ENCODE peak calls at places on chromosomes 1 and 21, in eight cellular contexts. One of them, this sample, is unnamed.

GRCh38 chr21:45073301-45074047 is 906 bp upstream of the ADARB1 start:
- DNase-seq in GM23248: no peak
- DNase-seq in hepatocyte: peak; percentile 64
- DNase-seq in OCI-LY7: peak; percentile 13
- DNase-seq in keratinocyte: no peak
- DNase-seq in fibroblast of lung: peak; percentile 30
- DNase-seq in astrocyte: no peak
- DNase-seq in neural progenitor cell: peak; percentile 66
- DNase-seq in this sample: no peak

GRCh38 chr1:94142022-94142421 is 21.1 kb upstream of the ABCA4 start:
- DNase-seq in hepatocyte: no peak
- DNase-seq in GM23248: peak; percentile 74
- DNase-seq in neural progenitor cell: no peak
- DNase-seq in astrocyte: peak; percentile 71
- DNase-seq in fibroblast of lung: no peak
- DNase-seq in keratinocyte: no peak
- DNase-seq in OCI-LY7: no peak
- DNase-seq in this sample: no peak

GRCh38 chr1:95382385-95382784 is 148.4 kb downstream of the RWDD3 start:
- DNase-seq in fibroblast of lung: no peak
- DNase-seq in GM23248: no peak
- DNase-seq in astrocyte: no peak
- DNase-seq in OCI-LY7: no peak
- DNase-seq in keratinocyte: no peak
- DNase-seq in hepatocyte: no peak
- DNase-seq in neural progenitor cell: no peak
- DNase-seq in this sample: no peak

GRCh38 chr1:99589186-99589636 is 56.7 kb upstream of the PALMD start:
- DNase-seq in OCI-LY7: no peak
- DNase-seq in fibroblast of lung: no peak
- DNase-seq in hepatocyte: peak; percentile 31
- DNase-seq in astrocyte: no peak
- DNase-seq in GM23248: no peak
- DNase-seq in keratinocyte: no peak
- DNase-seq in neural progenitor cell: no peak
- DNase-seq in this sample: no peak

GRCh38 chr1:239363920-239364319 is 22.4 kb upstream of the CHRM3 start:
- DNase-seq in astrocyte: no peak
- DNase-seq in OCI-LY7: no peak
- DNase-seq in hepatocyte: no peak
- DNase-seq in GM23248: no peak
- DNase-seq in neural progenitor cell: no peak
- DNase-seq in keratinocyte: no peak
- DNase-seq in fibroblast of lung: no peak
- DNase-seq in this sample: no peak

GRCh38 chr1:162317659-162318058 is 59.0 kb downstream of the SPATA46 start:
- DNase-seq in keratinocyte: no peak
- DNase-seq in GM23248: no peak
- DNase-seq in neural progenitor cell: no peak
- DNase-seq in astrocyte: no peak
- DNase-seq in hepatocyte: no peak
- DNase-seq in OCI-LY7: no peak
- DNase-seq in fibroblast of lung: no peak
- DNase-seq in this sample: no peak

GRCh38 chr21:41763398-41763931 is 3.4 kb downstream of the RIPK4 start:
- DNase-seq in OCI-LY7: no peak
- DNase-seq in keratinocyte: no peak
- DNase-seq in GM23248: no peak
- DNase-seq in astrocyte: no peak
- DNase-seq in neural progenitor cell: peak; percentile 55
- DNase-seq in fibroblast of lung: no peak
- DNase-seq in hepatocyte: peak; percentile 51
- DNase-seq in this sample: peak; percentile 87

GRCh38 chr1:99266731-99267130 is 2.4 kb downstream of the PLPPR4 start:
- DNase-seq in hepatocyte: no peak
- DNase-seq in fibroblast of lung: peak; percentile 89
- DNase-seq in OCI-LY7: no peak
- DNase-seq in keratinocyte: no peak
- DNase-seq in GM23248: peak; percentile 85
- DNase-seq in neural progenitor cell: no peak
- DNase-seq in astrocyte: peak; percentile 92
- DNase-seq in this sample: no peak

GRCh38 chr1:174413632-174414031 is 34.1 kb upstream of the GPR52 start:
- DNase-seq in hepatocyte: no peak
- DNase-seq in astrocyte: no peak
- DNase-seq in OCI-LY7: no peak
- DNase-seq in fibroblast of lung: peak; percentile 57
- DNase-seq in GM23248: peak; percentile 47
- DNase-seq in keratinocyte: no peak
- DNase-seq in neural progenitor cell: peak; percentile 58
- DNase-seq in this sample: no peak

GRCh38 chr1:23436520-23437354 is 12.2 kb upstream of the TCEA3 start:
- DNase-seq in astrocyte: no peak
- DNase-seq in fibroblast of lung: no peak
- DNase-seq in neural progenitor cell: peak; percentile 68
- DNase-seq in keratinocyte: no peak
- DNase-seq in OCI-LY7: no peak
- DNase-seq in hepatocyte: no peak
- DNase-seq in GM23248: no peak
- DNase-seq in this sample: no peak

GRCh38 chr1:225651872-225652725 is 824 bp downstream of the ENAH start:
- DNase-seq in keratinocyte: no peak
- DNase-seq in GM23248: peak; percentile 55
- DNase-seq in fibroblast of lung: peak; percentile 53
- DNase-seq in astrocyte: peak; percentile 30
- DNase-seq in neural progenitor cell: peak; percentile 66
- DNase-seq in hepatocyte: peak; percentile 68
- DNase-seq in OCI-LY7: peak; percentile 13
- DNase-seq in this sample: no peak

GRCh38 chr1:53339736-53340385 is 12.0 kb upstream of the LRP8 start:
- DNase-seq in astrocyte: no peak
- DNase-seq in OCI-LY7: no peak
- DNase-seq in GM23248: no peak
- DNase-seq in keratinocyte: no peak
- DNase-seq in fibroblast of lung: no peak
- DNase-seq in neural progenitor cell: no peak
- DNase-seq in hepatocyte: no peak
- DNase-seq in this sample: no peak

GRCh38 chr1:204045430-204045829 is 27.5 kb upstream of the SOX13 start:
- DNase-seq in neural progenitor cell: no peak
- DNase-seq in fibroblast of lung: no peak
- DNase-seq in keratinocyte: no peak
- DNase-seq in GM23248: no peak
- DNase-seq in hepatocyte: no peak
- DNase-seq in astrocyte: no peak
- DNase-seq in OCI-LY7: no peak
- DNase-seq in this sample: no peak

GRCh38 chr21:26070822-26071425 is 99.6 kb downstream of the APP start:
- DNase-seq in neural progenitor cell: peak; percentile 13
- DNase-seq in fibroblast of lung: peak; percentile 66
- DNase-seq in OCI-LY7: peak; percentile 38
- DNase-seq in hepatocyte: peak; percentile 30
- DNase-seq in GM23248: peak; percentile 66
- DNase-seq in astrocyte: peak; percentile 47
- DNase-seq in keratinocyte: no peak
- DNase-seq in this sample: no peak

GRCh38 chr1:79885101-79885500 is 878.6 kb upstream of the ADGRL4 start:
- DNase-seq in neural progenitor cell: no peak
- DNase-seq in hepatocyte: no peak
- DNase-seq in GM23248: no peak
- DNase-seq in OCI-LY7: no peak
- DNase-seq in fibroblast of lung: no peak
- DNase-seq in astrocyte: no peak
- DNase-seq in keratinocyte: no peak
- DNase-seq in this sample: peak; percentile 23

GRCh38 chr1:64231153-64231552 is 27.7 kb downstream of the UBE2U start:
- DNase-seq in neural progenitor cell: no peak
- DNase-seq in GM23248: no peak
- DNase-seq in fibroblast of lung: no peak
- DNase-seq in hepatocyte: no peak
- DNase-seq in OCI-LY7: no peak
- DNase-seq in astrocyte: peak; percentile 23
- DNase-seq in keratinocyte: no peak
- DNase-seq in this sample: peak; percentile 60
- H3K79me2 ChIP-seq in neural progenitor cell: no peaks in the 10 kb centered on the region
- H3K79me2 ChIP-seq in GM23248: no peaks in the 10 kb centered on the region
- H3K79me2 ChIP-seq in fibroblast of lung: no peaks in the 10 kb centered on the region
- H3K79me2 ChIP-seq in hepatocyte: no peaks in the 10 kb centered on the region
- H3K79me2 ChIP-seq in OCI-LY7: no peaks in the 10 kb centered on the region
- H3K79me2 ChIP-seq in astrocyte: no peaks in the 10 kb centered on the region
- H3K79me2 ChIP-seq in keratinocyte: no peaks in the 10 kb centered on the region
- H3K79me2 ChIP-seq in this sample: no peaks in the 10 kb centered on the region

GRCh38 chr1:223257856-223258255 is 106.1 kb downstream of the SUSD4 start:
- DNase-seq in hepatocyte: no peak
- DNase-seq in fibroblast of lung: no peak
- DNase-seq in OCI-LY7: no peak
- DNase-seq in GM23248: no peak
- DNase-seq in keratinocyte: no peak
- DNase-seq in astrocyte: no peak
- DNase-seq in neural progenitor cell: no peak
- DNase-seq in this sample: no peak

GRCh38 chr1:223260712-223261111 is 103.3 kb downstream of the SUSD4 start:
- DNase-seq in neural progenitor cell: no peak
- DNase-seq in OCI-LY7: no peak
- DNase-seq in hepatocyte: no peak
- DNase-seq in fibroblast of lung: no peak
- DNase-seq in GM23248: no peak
- DNase-seq in astrocyte: no peak
- DNase-seq in keratinocyte: no peak
- DNase-seq in this sample: no peak

GRCh38 chr1:223259462-223259861 is 104.5 kb downstream of the SUSD4 start:
- DNase-seq in GM23248: no peak
- DNase-seq in neural progenitor cell: no peak
- DNase-seq in hepatocyte: no peak
- DNase-seq in astrocyte: no peak
- DNase-seq in fibroblast of lung: no peak
- DNase-seq in keratinocyte: no peak
- DNase-seq in OCI-LY7: no peak
- DNase-seq in this sample: no peak

GRCh38 chr1:223256034-223256433 is 107.9 kb downstream of the SUSD4 start:
- DNase-seq in hepatocyte: no peak
- DNase-seq in fibroblast of lung: no peak
- DNase-seq in GM23248: no peak
- DNase-seq in neural progenitor cell: no peak
- DNase-seq in keratinocyte: peak; percentile 23
- DNase-seq in astrocyte: no peak
- DNase-seq in OCI-LY7: no peak
- DNase-seq in this sample: peak; percentile 80

GRCh38 chr1:223258751-223259177 is 105.2 kb downstream of the SUSD4 start:
- DNase-seq in GM23248: peak; percentile 82
- DNase-seq in neural progenitor cell: no peak
- DNase-seq in keratinocyte: no peak
- DNase-seq in astrocyte: peak; percentile 71
- DNase-seq in hepatocyte: peak; percentile 87
- DNase-seq in OCI-LY7: no peak
- DNase-seq in fibroblast of lung: peak; percentile 44
- DNase-seq in this sample: peak; percentile 77
- H3K4me1 ChIP-seq in GM23248: no peaks in the 10 kb centered on the region
- H3K4me1 ChIP-seq in neural progenitor cell: peaks cover 32% of the 10 kb centered on the region
- H3K4me1 ChIP-seq in keratinocyte: peaks cover 21% of the 10 kb centered on the region
- H3K4me1 ChIP-seq in astrocyte: no peaks in the 10 kb centered on the region
- H3K4me1 ChIP-seq in hepatocyte: peaks cover 14% of the 10 kb centered on the region
- H3K4me1 ChIP-seq in OCI-LY7: no peaks in the 10 kb centered on the region
- H3K4me1 ChIP-seq in fibroblast of lung: no peaks in the 10 kb centered on the region
- H3K4me1 ChIP-seq in this sample: peaks cover 16% of the 10 kb centered on the region

DNA sequence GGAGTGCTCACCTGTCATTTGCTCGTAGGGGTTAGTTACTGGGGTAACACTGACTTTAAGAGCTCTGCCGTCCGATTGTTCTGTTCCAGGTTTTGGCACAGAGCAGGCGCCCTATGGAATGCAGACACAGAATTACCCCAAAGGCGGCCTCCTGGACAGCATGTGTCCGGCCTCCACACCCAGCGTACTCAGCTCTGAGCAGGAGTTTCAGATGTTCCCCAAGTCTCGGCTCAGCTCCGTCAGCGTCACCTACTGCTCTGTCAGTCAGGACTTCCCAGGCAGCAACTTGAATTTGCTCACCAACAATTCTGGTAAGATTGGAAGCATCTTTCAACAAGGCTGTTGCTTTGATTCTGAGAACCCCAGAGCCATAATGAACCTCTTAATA is 12.6 kb downstream of the ETS2 start:
- DNase-seq in fibroblast of lung: no peak
- DNase-seq in GM23248: no peak
- DNase-seq in hepatocyte: no peak
- DNase-seq in astrocyte: no peak
- DNase-seq in keratinocyte: no peak
- DNase-seq in neural progenitor cell: no peak
- DNase-seq in OCI-LY7: no peak
- DNase-seq in this sample: no peak
- H3K36me3 ChIP-seq in fibroblast of lung: peaks cover 51% of the 10 kb centered on the region
- H3K36me3 ChIP-seq in GM23248: peaks cover 63% of the 10 kb centered on the region
- H3K36me3 ChIP-seq in hepatocyte: peaks cover 13% of the 10 kb centered on the region
- H3K36me3 ChIP-seq in astrocyte: peaks cover 79% of the 10 kb centered on the region
- H3K36me3 ChIP-seq in keratinocyte: peaks cover 90% of the 10 kb centered on the region
- H3K36me3 ChIP-seq in neural progenitor cell: peaks cover 19% of the 10 kb centered on the region
- H3K36me3 ChIP-seq in OCI-LY7: peaks cover 94% of the 10 kb centered on the region
- H3K36me3 ChIP-seq in this sample: peaks cover 75% of the 10 kb centered on the region

GRCh38 chr1:195886000-195886399 is 722.2 kb downstream of the KCNT2 start:
- DNase-seq in fibroblast of lung: no peak
- DNase-seq in hepatocyte: no peak
- DNase-seq in keratinocyte: no peak
- DNase-seq in OCI-LY7: no peak
- DNase-seq in neural progenitor cell: peak; percentile 6
- DNase-seq in GM23248: no peak
- DNase-seq in astrocyte: no peak
- DNase-seq in this sample: no peak
- H3K79me2 ChIP-seq in fibroblast of lung: no peaks in the 10 kb centered on the region
- H3K79me2 ChIP-seq in hepatocyte: no peaks in the 10 kb centered on the region
- H3K79me2 ChIP-seq in keratinocyte: no peaks in the 10 kb centered on the region
- H3K79me2 ChIP-seq in OCI-LY7: no peaks in the 10 kb centered on the region
- H3K79me2 ChIP-seq in neural progenitor cell: no peaks in the 10 kb centered on the region
- H3K79me2 ChIP-seq in GM23248: no peaks in the 10 kb centered on the region
- H3K79me2 ChIP-seq in astrocyte: no peaks in the 10 kb centered on the region
- H3K79me2 ChIP-seq in this sample: no peaks in the 10 kb centered on the region